ENCODE peak calls at places on chromosomes 5 and 9, in seven cellular contexts. H, F, O, R, X, V and L are unnamed samples.

GRCh38 chr5:113663879-113664278 is 150.4 kb downstream of the YTHDC2 start:
- DNase-seq in H (no peak), F (peak; percentile 2), O (no peak), R (peak; percentile 22), X (peak; percentile 25), V (peak; percentile 68), L (no peak)

GRCh38 chr9:106717686-106718085 is 145.3 kb upstream of the ZNF462 start:
- DNase-seq in H (no peak), F (no peak), O (no peak), R (peak; percentile 79), X (no peak), V (peak; percentile 58), L (no peak)

GRCh38 chr9:34253460-34253837 is 74.6 kb downstream of the UBAP1 start:
- DNase-seq in H (no peak), F (no peak), O (no peak), R (peak; percentile 62), X (peak; percentile 69), V (peak; percentile 81), L (no peak)

GRCh38 chr5:73459366-73459765 is 10.8 kb upstream of the FOXD1 start:
- DNase-seq in H (no peak), F (no peak), O (no peak), R (peak; percentile 30), X (no peak), V (peak; percentile 54), L (no peak)

GRCh38 chr9:115115924-115116323 is 2.0 kb downstream of the TNC start:
- DNase-seq in H (no peak), F (no peak), O (no peak), R (peak; percentile 90), X (no peak), V (peak; percentile 94), L (no peak)

GRCh38 chr9:117403848-117404247 is 11.0 kb downstream of the ASTN2 start:
- DNase-seq in H (no peak), F (no peak), O (no peak), R (no peak), X (no peak), V (no peak), L (no peak)

GRCh38 chr5:6770826-6771607 is 57.8 kb downstream of the TENT4A start:
- DNase-seq in H (no peak), F (no peak), O (no peak), R (no peak), X (no peak), V (no peak), L (no peak)

GRCh38 chr5:73487815-73488214 is 10.4 kb upstream of the BTF3 start:
- DNase-seq in H (no peak), F (no peak), O (no peak), R (no peak), X (no peak), V (no peak), L (no peak)

GRCh38 chr9:80125731-80126264 is 554.0 kb downstream of the TLE4 start:
- DNase-seq in H (no peak), F (no peak), O (no peak), R (no peak), X (no peak), V (no peak), L (no peak)

GRCh38 chr9:122001491-122002201 is 91.5 kb downstream of the TTLL11 start:
- DNase-seq in H (no peak), F (no peak), O (no peak), R (no peak), X (peak; percentile 65), V (peak; percentile 31), L (no peak)

GRCh38 chr5:3512291-3512690 is 83.3 kb upstream of the IRX1 start:
- DNase-seq in H (no peak), F (no peak), O (no peak), R (no peak), X (no peak), V (no peak), L (no peak)

GRCh38 chr5:74490814-74491213 is 149.7 kb downstream of the ENC1 start:
- DNase-seq in H (no peak), F (no peak), O (no peak), R (peak; percentile 8), X (no peak), V (no peak), L (no peak)

GRCh38 chr5:52491071-52491828 is 296.5 kb upstream of the ITGA1 start:
- DNase-seq in H (no peak), F (no peak), O (no peak), R (no peak), X (no peak), V (no peak), L (no peak)

GRCh38 chr5:77588175-77588574 is 50.3 kb downstream of the OTP start:
- DNase-seq in H (no peak), F (no peak), O (no peak), R (no peak), X (no peak), V (no peak), L (no peak)

GRCh38 chr9:70392189-70392588 is 22.3 kb downstream of the KLF9 start:
- DNase-seq in H (no peak), F (no peak), O (no peak), R (no peak), X (no peak), V (peak; percentile 22), L (no peak)

GRCh38 chr5:102554092-102554491 is 55.3 kb upstream of the SLCO6A1 start:
- DNase-seq in H (no peak), F (no peak), O (no peak), R (no peak), X (no peak), V (no peak), L (no peak)

GRCh38 chr5:44046581-44047327 is 342.5 kb downstream of the FGF10 start:
- DNase-seq in H (peak; percentile 38), F (no peak), O (no peak), R (peak; percentile 5), X (no peak), V (no peak), L (no peak)

GRCh38 chr9:967436-967835 is 9.0 kb upstream of the DMRT3 start:
- DNase-seq in H (no peak), F (no peak), O (no peak), R (no peak), X (no peak), V (no peak), L (no peak)

GRCh38 chr5:18334949-18335348 is 700.7 kb downstream of the TAF11L14 start:
- DNase-seq in H (no peak), F (no peak), O (no peak), R (no peak), X (no peak), V (no peak), L (no peak)

GRCh38 chr5:124996764-124997077 is 250.3 kb upstream of the ZNF608 start:
- DNase-seq in H (no peak), F (no peak), O (no peak), R (no peak), X (no peak), V (peak; percentile 12), L (no peak)
- H3K27ac ChIP-seq in H (no peak overlapping the region), F (no peak overlapping the region), O (no peak overlapping the region), R (no peak overlapping the region), X (no peak overlapping the region), V (no peak overlapping the region), L (no peak overlapping the region)

GRCh38 chr5:34866989-34867471 is 28.1 kb downstream of the TTC23L start:
- DNase-seq in H (no peak), F (no peak), O (no peak), R (no peak), X (no peak), V (no peak), L (no peak)
- H3K27ac ChIP-seq in H (no peak overlapping the region), F (no peak overlapping the region), O (no peak overlapping the region), R (no peak overlapping the region), X (no peak overlapping the region), V (no peak overlapping the region), L (no peak overlapping the region)

GRCh38 chr5:82347213-82347947 is 69.2 kb upstream of the RPS23 start:
- DNase-seq in H (no peak), F (no peak), O (no peak), R (no peak), X (peak; percentile 25), V (peak; percentile 93), L (no peak)
- H3K27ac ChIP-seq in H (peak overlapping the region; percentile 60), F (no peak overlapping the region), O (peak overlapping the region; percentile 84), R (no peak overlapping the region), X (peak overlapping the region; percentile 64), V (peak overlapping the region; percentile 86), L (peak overlapping the region; percentile 90)

GRCh38 chr9:129694265-129694664 is 28.8 kb downstream of the PRRX2 start:
- DNase-seq in H (no peak), F (no peak), O (no peak), R (no peak), X (no peak), V (peak; percentile 74), L (no peak)

GRCh38 chr9:129695870-129696269 is 30.4 kb downstream of the PRRX2 start:
- DNase-seq in H (no peak), F (no peak), O (no peak), R (no peak), X (no peak), V (no peak), L (no peak)

GRCh38 chr9:129697111-129697955 is 31.9 kb downstream of the PRRX2 start:
- DNase-seq in H (peak; percentile 45), F (no peak), O (no peak), R (no peak), X (peak; percentile 41), V (peak; percentile 97), L (no peak)

GRCh38 chr9:129697956-129698757 is 32.7 kb downstream of the PRRX2 start:
- DNase-seq in H (no peak), F (no peak), O (no peak), R (no peak), X (peak; percentile 46), V (peak; percentile 95), L (no peak)

GRCh38 chr9:129696803-129697110 is 31.3 kb downstream of the PRRX2 start:
- DNase-seq in H (no peak), F (no peak), O (no peak), R (no peak), X (no peak), V (no peak), L (no peak)
- H3K27ac ChIP-seq in H (peak overlapping the region; percentile 66), F (no peak overlapping the region), O (peak overlapping the region; percentile 94), R (no peak overlapping the region), X (peak overlapping the region; percentile 65), V (peak overlapping the region; percentile 100), L (no peak overlapping the region)